ENCODE peak calls at places on chromosomes 4 and X, in four cellular contexts. One of them, this sample, is unnamed.

GRCh38 chrX:153565996-153566580 is 32.9 kb downstream of the CCNQ start:
- DNase-seq in CD8-positive, alpha-beta T cell: no peak
- DNase-seq in T-helper 17 cell: no peak
- DNase-seq in activated CD4-positive, alpha-beta T cell treated with anti-CD3 and anti-CD28 coated beads, Interleukin-2, amount 10 ng/mL, durations not matched to agents 7 days and 5 days: no peak
- DNase-seq in this sample: no peak

GRCh38 chrX:65601530-65602281 is 65.7 kb upstream of the MSN start:
- DNase-seq in activated CD4-positive, alpha-beta T cell treated with anti-CD3 and anti-CD28 coated beads, Interleukin-2, amount 10 ng/mL, durations not matched to agents 7 days and 5 days: peak
- DNase-seq in CD8-positive, alpha-beta T cell: peak
- DNase-seq in T-helper 17 cell: peak
- DNase-seq in this sample: no peak

GRCh38 chr4:113675731-113676707 is 85.5 kb downstream of the CAMK2D start:
- DNase-seq in CD8-positive, alpha-beta T cell: no peak
- DNase-seq in activated CD4-positive, alpha-beta T cell treated with anti-CD3 and anti-CD28 coated beads, Interleukin-2, amount 10 ng/mL, durations not matched to agents 7 days and 5 days: no peak
- DNase-seq in T-helper 17 cell: no peak
- DNase-seq in this sample: no peak

GRCh38 chr4:154208424-154208823 is 283.2 kb downstream of the DCHS2 start:
- DNase-seq in CD8-positive, alpha-beta T cell: no peak
- DNase-seq in T-helper 17 cell: no peak
- DNase-seq in activated CD4-positive, alpha-beta T cell treated with anti-CD3 and anti-CD28 coated beads, Interleukin-2, amount 10 ng/mL, durations not matched to agents 7 days and 5 days: no peak
- DNase-seq in this sample: no peak

GRCh38 chrX:68945603-68946228 is 116.9 kb downstream of the EFNB1 start:
- DNase-seq in activated CD4-positive, alpha-beta T cell treated with anti-CD3 and anti-CD28 coated beads, Interleukin-2, amount 10 ng/mL, durations not matched to agents 7 days and 5 days: no peak
- DNase-seq in T-helper 17 cell: no peak
- DNase-seq in CD8-positive, alpha-beta T cell: peak
- DNase-seq in this sample: peak

GRCh38 chr4:48654015-48654664 is 125.9 kb downstream of the FRYL start:
- DNase-seq in T-helper 17 cell: no peak
- DNase-seq in CD8-positive, alpha-beta T cell: no peak
- DNase-seq in activated CD4-positive, alpha-beta T cell treated with anti-CD3 and anti-CD28 coated beads, Interleukin-2, amount 10 ng/mL, durations not matched to agents 7 days and 5 days: no peak
- DNase-seq in this sample: no peak

GRCh38 chr4:111839186-111839585 is 306.1 kb upstream of the FAM241A start:
- DNase-seq in activated CD4-positive, alpha-beta T cell treated with anti-CD3 and anti-CD28 coated beads, Interleukin-2, amount 10 ng/mL, durations not matched to agents 7 days and 5 days: no peak
- DNase-seq in CD8-positive, alpha-beta T cell: no peak
- DNase-seq in T-helper 17 cell: no peak
- DNase-seq in this sample: no peak

GRCh38 chr4:125849869-125850268 is 535.1 kb downstream of the FAT4 start:
- DNase-seq in activated CD4-positive, alpha-beta T cell treated with anti-CD3 and anti-CD28 coated beads, Interleukin-2, amount 10 ng/mL, durations not matched to agents 7 days and 5 days: no peak
- DNase-seq in CD8-positive, alpha-beta T cell: no peak
- DNase-seq in T-helper 17 cell: no peak
- DNase-seq in this sample: no peak

GRCh38 chr4:130563185-130563890 is 1467.4 kb downstream of the C4orf33 start:
- DNase-seq in T-helper 17 cell: no peak
- DNase-seq in CD8-positive, alpha-beta T cell: no peak
- DNase-seq in activated CD4-positive, alpha-beta T cell treated with anti-CD3 and anti-CD28 coated beads, Interleukin-2, amount 10 ng/mL, durations not matched to agents 7 days and 5 days: no peak
- DNase-seq in this sample: no peak

GRCh38 chrX:136086521-136086920 is 60.8 kb upstream of the FHL1 start:
- DNase-seq in activated CD4-positive, alpha-beta T cell treated with anti-CD3 and anti-CD28 coated beads, Interleukin-2, amount 10 ng/mL, durations not matched to agents 7 days and 5 days: no peak
- DNase-seq in T-helper 17 cell: no peak
- DNase-seq in CD8-positive, alpha-beta T cell: no peak
- DNase-seq in this sample: no peak

GRCh38 chrX:134172588-134173259 is 64.3 kb upstream of the CCDC160 start:
- DNase-seq in CD8-positive, alpha-beta T cell: peak
- DNase-seq in activated CD4-positive, alpha-beta T cell treated with anti-CD3 and anti-CD28 coated beads, Interleukin-2, amount 10 ng/mL, durations not matched to agents 7 days and 5 days: peak
- DNase-seq in T-helper 17 cell: no peak
- DNase-seq in this sample: peak

GRCh38 chr4:123396294-123397275 is at the start of gene SPRY1:
- DNase-seq in T-helper 17 cell: peak
- DNase-seq in activated CD4-positive, alpha-beta T cell treated with anti-CD3 and anti-CD28 coated beads, Interleukin-2, amount 10 ng/mL, durations not matched to agents 7 days and 5 days: peak
- DNase-seq in CD8-positive, alpha-beta T cell: peak
- DNase-seq in this sample: peak

GRCh38 chr4:24952667-24953066 is 39.8 kb upstream of the CCDC149 start:
- DNase-seq in CD8-positive, alpha-beta T cell: no peak
- DNase-seq in activated CD4-positive, alpha-beta T cell treated with anti-CD3 and anti-CD28 coated beads, Interleukin-2, amount 10 ng/mL, durations not matched to agents 7 days and 5 days: no peak
- DNase-seq in T-helper 17 cell: no peak
- DNase-seq in this sample: no peak

GRCh38 chrX:11328134-11328533 is 34.9 kb downstream of the AMELX start:
- DNase-seq in CD8-positive, alpha-beta T cell: no peak
- DNase-seq in T-helper 17 cell: no peak
- DNase-seq in activated CD4-positive, alpha-beta T cell treated with anti-CD3 and anti-CD28 coated beads, Interleukin-2, amount 10 ng/mL, durations not matched to agents 7 days and 5 days: no peak
- DNase-seq in this sample: no peak

GRCh38 chr4:56787380-56787779 is 34.1 kb downstream of the SPINK2 start:
- DNase-seq in CD8-positive, alpha-beta T cell: no peak
- DNase-seq in T-helper 17 cell: no peak
- DNase-seq in activated CD4-positive, alpha-beta T cell treated with anti-CD3 and anti-CD28 coated beads, Interleukin-2, amount 10 ng/mL, durations not matched to agents 7 days and 5 days: no peak
- DNase-seq in this sample: no peak

This sample was measured in GM13977.